ENCODE peak calls at places on chromosomes 13 and 19, in six cellular contexts. H is AG10803, N is fibroblast of lung, A is esophagus muscularis mucosa, R is HL-60, C is A549. W is an unnamed sample.

GRCh38 chr19:29675650-29676186 is 10.5 kb downstream of the PLEKHF1 start:
- DNase-seq in C (no peak), H (no peak), R (no peak), A (no peak), N (no peak), W (no peak)

GRCh38 chr19:41226053-41226873 is 7.2 kb downstream of the AXL start:
- DNase-seq in A (no peak), C (peak; percentile 95), H (peak; percentile 93), N (peak; percentile 82), R (no peak), W (peak; percentile 82)

GRCh38 chr19:57682226-57682766 is 519 bp downstream of the ZNF551 start:
- DNase-seq in C (no peak), R (no peak), H (no peak), A (no peak), N (no peak), W (no peak)

GRCh38 chr13:111857336-111857735 is 209.6 kb upstream of the SOX1 start:
- DNase-seq in R (no peak), H (no peak), A (peak; percentile 77), N (no peak), C (no peak), W (no peak)

GRCh38 chr19:47274891-47275865 is 493 bp downstream of the INAFM1 start:
- DNase-seq in C (no peak), H (peak; percentile 6), R (no peak), A (no peak), N (no peak), W (peak; percentile 34)

GRCh38 chr13:110108348-110109139 is 198.4 kb downstream of the COL4A1 start:
- DNase-seq in H (peak; percentile 90), N (peak; percentile 89), C (peak; percentile 84), R (peak; percentile 72), A (peak; percentile 93), W (peak; percentile 89)

GRCh38 chr13:33799950-33800592 is 17.9 kb upstream of the RFC3 start:
- DNase-seq in A (no peak), R (no peak), H (peak; percentile 53), N (peak; percentile 77), C (peak; percentile 45), W (peak; percentile 61)

GRCh38 chr13:35781661-35782060 is 305.2 kb upstream of the MAB21L1 start:
- DNase-seq in N (no peak), C (no peak), R (no peak), H (no peak), A (no peak), W (no peak)

GRCh38 chr13:42114278-42114677 is 65.8 kb downstream of the DGKH start:
- DNase-seq in H (no peak), A (no peak), C (no peak), R (no peak), N (no peak), W (no peak)

GRCh38 chr19:48524728-48525127 is 13.1 kb upstream of the LMTK3 start:
- DNase-seq in R (no peak), N (no peak), H (no peak), C (no peak), A (no peak), W (no peak)
- H3K4me3 ChIP-seq in R (no peak overlapping the region), N (no peak overlapping the region), H (no peak overlapping the region), C (no peak overlapping the region), A (no peak overlapping the region), W (no peak overlapping the region)

GRCh38 chr19:14695471-14695870 is 5.6 kb downstream of the ZNF333 start:
- DNase-seq in C (no peak), A (no peak), N (no peak), R (no peak), H (no peak), W (no peak)
- TF ChIP-seq CTCF in C (no peak), A (no peak), N (no peak), R (no peak), H (no peak), W (no peak)

GRCh38 chr13:98370261-98370660 is 193.2 kb upstream of the RNF113B start:
- DNase-seq in H (no peak), A (peak; percentile 53), N (no peak), R (no peak), C (no peak), W (no peak)

GRCh38 chr13:98372886-98373285 is 195.8 kb upstream of the RNF113B start:
- DNase-seq in R (no peak), A (no peak), H (peak; percentile 27), C (no peak), N (peak; percentile 60), W (peak; percentile 61)

GRCh38 chr13:98374750-98375149 is 197.7 kb upstream of the RNF113B start:
- DNase-seq in A (peak; percentile 50), R (no peak), H (no peak), C (no peak), N (no peak), W (no peak)

GRCh38 chr13:98370806-98371553 is 193.9 kb upstream of the RNF113B start:
- DNase-seq in R (no peak), A (no peak), C (no peak), H (peak; percentile 96), N (peak; percentile 92), W (peak; percentile 79)

DNA sequence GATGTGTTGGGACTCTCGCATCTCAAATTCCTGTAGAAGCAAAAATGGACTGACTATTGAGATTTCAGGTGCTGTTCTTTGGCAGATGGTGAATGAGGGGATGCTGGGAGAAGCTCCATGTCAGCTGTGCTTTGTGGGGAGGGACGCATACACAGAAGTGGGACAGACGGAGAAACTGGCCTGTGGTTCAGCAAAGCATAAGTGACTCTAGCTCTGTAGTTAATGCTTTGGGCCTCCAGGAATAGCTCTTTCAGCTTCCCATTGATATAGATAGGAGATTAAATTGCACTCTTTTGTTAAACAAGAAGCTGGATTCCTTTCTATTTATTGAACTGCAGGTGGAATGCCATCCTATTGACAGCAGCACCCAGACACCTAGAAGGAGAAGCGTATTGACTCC is 194.6 kb upstream of the RNF113B start:
- DNase-seq in H (no peak), A (peak; percentile 31), C (no peak), N (no peak), R (no peak), W (no peak)
- H3K4me3 ChIP-seq in H (no peak overlapping the region), A (no peak overlapping the region), C (no peak overlapping the region), N (peak overlapping the region; percentile 19), R (no peak overlapping the region), W (no peak overlapping the region)

GRCh38 chr19:35253316-35254286 is 4.8 kb downstream of the LSR start:
- DNase-seq in A (peak; percentile 78), C (no peak), N (no peak), H (no peak), R (no peak), W (no peak)
- TF ChIP-seq CTCF in A (no peak), C (no peak), N (no peak), H (no peak), R (no peak), W (no peak)

DNA sequence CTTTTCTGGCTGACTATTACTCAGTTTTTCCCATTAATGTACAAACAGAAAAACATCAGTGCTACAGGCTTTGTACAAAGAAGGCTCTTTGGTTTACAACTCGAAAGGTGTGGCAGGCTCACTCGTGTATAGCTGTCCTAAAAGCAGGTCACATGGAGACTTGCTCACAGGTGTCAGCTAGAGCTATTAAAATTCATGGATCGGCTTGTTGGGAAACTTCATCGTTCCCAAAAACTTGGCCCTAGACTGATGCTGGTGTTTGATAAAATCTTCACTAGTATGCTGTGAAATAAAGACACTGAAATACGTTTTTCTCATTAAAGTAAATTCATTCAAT is 64.9 kb downstream of the MBNL2 start:
- DNase-seq in N (no peak), R (no peak), C (no peak), A (no peak), H (no peak), W (no peak)
- H3K4me3 ChIP-seq in N (no peak overlapping the region), R (no peak overlapping the region), C (no peak overlapping the region), A (no peak overlapping the region), H (no peak overlapping the region), W (no peak overlapping the region)

GRCh38 chr13:113742000-113742441 is 17.0 kb upstream of the TMEM255B start:
- DNase-seq in H (peak; percentile 46), R (peak; percentile 92), N (peak; percentile 78), A (no peak), C (peak; percentile 24), W (no peak)
- TF ChIP-seq CTCF in H (no peak), R (no peak), N (peak; percentile 40), A (no peak), C (no peak), W (peak; percentile 39)

GRCh38 chr19:16588089-16588823 is 16.0 kb upstream of the SLC35E1 start:
- DNase-seq in H (no peak), N (peak; percentile 13), A (no peak), C (no peak), R (peak; percentile 89), W (peak; percentile 16)
- H3K4me3 ChIP-seq in H (no peak overlapping the region), N (peak overlapping the region; percentile 6), A (peak overlapping the region; percentile 22), C (no peak overlapping the region), R (peak overlapping the region; percentile 19), W (no peak overlapping the region)

W was measured in astrocyte of the spinal cord.